ENCODE peak calls at places on chromosomes 13 and 19, in seven cellular contexts. A is HFFc6, B is heart right ventricle, K is left ventricle myocardium inferior, I is fibroblast of the aortic adventitia, O is RWPE1, R is fibroblast of mammary gland. P is an unnamed sample.

GRCh38 chr13:109226631-109227030 is 559.8 kb downstream of the IRS2 start:
- DNase-seq in A (no peak), B (no peak), K (no peak), I (peak), O (no peak), R (peak), P (no peak)

GRCh38 chr19:2994588-2995131 is 17.3 kb downstream of the TLE6 start:
- DNase-seq in A (no peak), B (no peak), K (no peak), I (no peak), O (no peak), R (no peak), P (no peak)

GRCh38 chr19:33376931-33377557 is 3.5 kb downstream of the CEBPG start:
- DNase-seq in A (no peak), B (no peak), K (no peak), I (no peak), O (peak), R (no peak), P (no peak)

GRCh38 chr13:98977568-98978270 is at the start of gene DOCK9:
- DNase-seq in A (peak), B (peak), K (peak), I (peak), O (peak), R (peak), P (no peak)

GRCh38 chr13:113860579-113861432 is 3.1 kb downstream of the GAS6 start:
- DNase-seq in A (no peak), B (peak), K (no peak), I (peak), O (no peak), R (no peak), P (peak)

GRCh38 chr13:77048592-77048991 is 21.6 kb upstream of the FBXL3 start:
- DNase-seq in A (no peak), B (no peak), K (no peak), I (peak), O (no peak), R (no peak), P (no peak)

GRCh38 chr13:36819811-36820140 is 754 bp downstream of the RFXAP start:
- DNase-seq in A (no peak), B (peak), K (no peak), I (peak), O (peak), R (peak), P (no peak)

GRCh38 chr19:32878988-32879387 is 9.4 kb upstream of the SLC7A9 start:
- DNase-seq in A (no peak), B (no peak), K (no peak), I (no peak), O (no peak), R (no peak), P (peak)

GRCh38 chr19:43470288-43470687 is 4.9 kb upstream of the LYPD3 start:
- DNase-seq in A (peak), B (no peak), K (no peak), I (peak), O (no peak), R (peak), P (no peak)

GRCh38 chr19:3474015-3474414 is 6.3 kb downstream of the SMIM24 start:
- DNase-seq in A (no peak), B (no peak), K (no peak), I (no peak), O (no peak), R (no peak), P (no peak)

GRCh38 chr13:45243072-45243471 is 42.2 kb upstream of the KCTD4 start:
- DNase-seq in A (no peak), B (no peak), K (no peak), I (no peak), O (no peak), R (no peak), P (no peak)

GRCh38 chr19:49151339-49152217 is 3.6 kb downstream of the HRC start:
- DNase-seq in A (no peak), B (peak), K (peak), I (peak), O (peak), R (peak), P (no peak)

GRCh38 chr19:17424743-17425365 is 5.0 kb downstream of the MVB12A start:
- DNase-seq in A (no peak), B (no peak), K (no peak), I (peak), O (no peak), R (peak), P (no peak)

GRCh38 chr19:5697022-5697889 is 7.2 kb downstream of the RPL36 start:
- DNase-seq in A (no peak), B (no peak), K (no peak), I (no peak), O (no peak), R (no peak), P (no peak)

GRCh38 chr19:44112802-44113137 is 429 bp upstream of the ZNF225 start:
- DNase-seq in A (no peak), B (no peak), K (no peak), I (no peak), O (no peak), R (no peak), P (no peak)

GRCh38 chr13:27965740-27966640 is 3.1 kb downstream of the CDX2 start:
- DNase-seq in A (no peak), B (no peak), K (no peak), I (no peak), O (no peak), R (no peak), P (peak)

GRCh38 chr13:101499406-101499805 is 46.9 kb downstream of the ITGBL1 start:
- DNase-seq in A (no peak), B (no peak), K (no peak), I (peak), O (no peak), R (peak), P (no peak)

GRCh38 chr13:77729502-77730221 is 32.2 kb downstream of the SLAIN1 start:
- DNase-seq in A (no peak), B (no peak), K (no peak), I (no peak), O (no peak), R (no peak), P (no peak)

GRCh38 chr13:62234780-62235530 is 819.3 kb upstream of the PCDH20 start:
- DNase-seq in A (no peak), B (no peak), K (no peak), I (no peak), O (no peak), R (no peak), P (no peak)

GRCh38 chr19:31515931-31516330 is 166.7 kb upstream of the TSHZ3 start:
- DNase-seq in A (no peak), B (no peak), K (no peak), I (no peak), O (no peak), R (peak), P (peak)

GRCh38 chr13:22080832-22081231 is 410.0 kb downstream of the FGF9 start:
- DNase-seq in A (no peak), B (no peak), K (no peak), I (no peak), O (no peak), R (no peak), P (no peak)

GRCh38 chr13:21138561-21138960 is 37.8 kb downstream of the SKA3 start:
- DNase-seq in A (no peak), B (no peak), K (no peak), I (no peak), O (no peak), R (no peak), P (no peak)

GRCh38 chr13:24033527-24034302 is 126.8 kb upstream of the SPATA13 start:
- DNase-seq in A (peak), B (no peak), K (no peak), I (peak), O (no peak), R (peak), P (no peak)

GRCh38 chr19:29544656-29545360 is 19.0 kb downstream of the VSTM2B start:
- DNase-seq in A (no peak), B (no peak), K (no peak), I (no peak), O (no peak), R (no peak), P (no peak)

GRCh38 chr13:75870397-75870801 is 234.3 kb downstream of the LMO7 start:
- DNase-seq in A (no peak), B (no peak), K (no peak), I (peak), O (peak), R (peak), P (no peak)

GRCh38 chr19:43306097-43306496 is 36.8 kb upstream of the PSG9 start:
- DNase-seq in A (peak), B (no peak), K (no peak), I (no peak), O (no peak), R (no peak), P (no peak)

GRCh38 chr19:41351339-41352245 is 2.1 kb downstream of the TGFB1 start:
- DNase-seq in A (no peak), B (peak), K (peak), I (peak), O (peak), R (peak), P (peak)

GRCh38 chr19:58252102-58252685 is 23.5 kb downstream of the ZNF544 start:
- DNase-seq in A (no peak), B (no peak), K (no peak), I (no peak), O (no peak), R (peak), P (no peak)

GRCh38 chr13:46778879-46779278 is 18.1 kb downstream of the ESD start:
- DNase-seq in A (peak), B (no peak), K (no peak), I (peak), O (no peak), R (peak), P (no peak)

GRCh38 chr13:36509369-36509768 is 77.1 kb downstream of the CCNA1 start:
- DNase-seq in A (no peak), B (no peak), K (no peak), I (no peak), O (no peak), R (no peak), P (no peak)

GRCh38 chr19:58560007-58560887 is 1.8 kb upstream of the UBE2M start:
- DNase-seq in A (no peak), B (no peak), K (peak), I (no peak), O (no peak), R (no peak), P (no peak)

GRCh38 chr19:11152318-11153062 is 3.1 kb downstream of the SPC24 start:
- DNase-seq in A (peak), B (peak), K (peak), I (peak), O (peak), R (peak), P (no peak)

GRCh38 chr19:12331211-12331941 is 2.1 kb downstream of the ZNF563 start:
- DNase-seq in A (no peak), B (peak), K (no peak), I (no peak), O (no peak), R (no peak), P (no peak)

GRCh38 chr19:4063369-4064072 is 3.2 kb downstream of the ZBTB7A start:
- DNase-seq in A (no peak), B (no peak), K (no peak), I (no peak), O (no peak), R (no peak), P (no peak)

GRCh38 chr13:110652231-110652730 is 36.9 kb downstream of the NAXD start:
- DNase-seq in A (no peak), B (no peak), K (no peak), I (no peak), O (no peak), R (no peak), P (peak)

GRCh38 chr13:99614465-99614885 is 113.2 kb downstream of the TM9SF2 start:
- DNase-seq in A (peak), B (no peak), K (no peak), I (peak), O (peak), R (no peak), P (no peak)

GRCh38 chr13:103694033-103694432 is 627.8 kb upstream of the SLC10A2 start:
- DNase-seq in A (no peak), B (no peak), K (no peak), I (no peak), O (no peak), R (no peak), P (no peak)

GRCh38 chr19:6577410-6578125 is 13.4 kb downstream of the CD70 start:
- DNase-seq in A (no peak), B (no peak), K (no peak), I (peak), O (peak), R (peak), P (no peak)

GRCh38 chr13:91459485-91459884 is 61.1 kb downstream of the GPC5 start:
- DNase-seq in A (no peak), B (no peak), K (no peak), I (no peak), O (no peak), R (no peak), P (no peak)

GRCh38 chr13:91468301-91468700 is 69.9 kb downstream of the GPC5 start:
- DNase-seq in A (no peak), B (no peak), K (no peak), I (no peak), O (peak), R (no peak), P (no peak)

GRCh38 chr13:91470084-91470621 is 71.7 kb downstream of the GPC5 start:
- DNase-seq in A (no peak), B (no peak), K (no peak), I (no peak), O (no peak), R (no peak), P (no peak)

GRCh38 chr13:91467236-91467635 is 68.8 kb downstream of the GPC5 start:
- DNase-seq in A (no peak), B (no peak), K (no peak), I (no peak), O (no peak), R (no peak), P (no peak)

DNA sequence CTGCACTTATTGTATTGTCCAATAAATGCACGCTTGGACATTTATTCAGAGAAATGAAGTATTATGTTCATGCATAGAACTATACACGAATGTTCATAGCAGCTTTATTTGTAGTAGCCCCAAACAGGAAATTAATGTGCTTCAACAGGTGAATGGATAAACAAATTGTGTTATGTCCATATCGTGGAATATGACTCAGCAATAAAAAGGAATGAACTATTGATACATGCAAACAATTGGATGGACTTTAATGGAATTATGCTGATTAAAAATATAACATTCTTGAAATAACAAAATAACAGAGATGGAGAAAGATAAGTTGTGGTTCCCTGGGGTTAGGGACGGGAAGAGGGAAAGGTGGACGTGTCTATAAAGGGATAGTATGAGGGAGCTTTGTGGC is 65.9 kb downstream of the GPC5 start:
- DNase-seq in A (no peak), B (no peak), K (no peak), I (no peak), O (no peak), R (no peak), P (no peak)
- TF ChIP-seq CTCF in A (no peak), B (no peak), K (no peak), I (no peak), O (no peak), R (no peak), P (no peak)

GRCh38 chr19:55705972-55706371 is 30.9 kb downstream of the EPN1 start:
- DNase-seq in A (no peak), B (no peak), K (no peak), I (no peak), O (no peak), R (no peak), P (no peak)
- TF ChIP-seq CTCF in A (no peak), B (no peak), K (no peak), I (no peak), O (no peak), R (no peak), P (no peak)

GRCh38 chr13:87680298-87680697 is 9.1 kb downstream of the SLITRK5 start:
- DNase-seq in A (no peak), B (no peak), K (no peak), I (no peak), O (no peak), R (no peak), P (no peak)
- TF ChIP-seq CTCF in A (no peak), B (no peak), K (no peak), I (no peak), O (no peak), R (no peak), P (peak)

GRCh38 chr13:48591889-48592725 is 59.2 kb upstream of the RCBTB2 start:
- DNase-seq in A (no peak), B (no peak), K (no peak), I (no peak), O (no peak), R (no peak), P (no peak)

GRCh38 chr13:48593551-48593950 is 60.2 kb upstream of the CYSLTR2 start:
- DNase-seq in A (no peak), B (no peak), K (no peak), I (no peak), O (no peak), R (no peak), P (no peak)

GRCh38 chr13:48595330-48596127 is 58.2 kb upstream of the CYSLTR2 start:
- DNase-seq in A (peak), B (peak), K (peak), I (peak), O (peak), R (peak), P (no peak)

GRCh38 chr13:48596128-48596429 is 57.6 kb upstream of the CYSLTR2 start:
- DNase-seq in A (no peak), B (no peak), K (no peak), I (no peak), O (no peak), R (no peak), P (no peak)

DNA sequence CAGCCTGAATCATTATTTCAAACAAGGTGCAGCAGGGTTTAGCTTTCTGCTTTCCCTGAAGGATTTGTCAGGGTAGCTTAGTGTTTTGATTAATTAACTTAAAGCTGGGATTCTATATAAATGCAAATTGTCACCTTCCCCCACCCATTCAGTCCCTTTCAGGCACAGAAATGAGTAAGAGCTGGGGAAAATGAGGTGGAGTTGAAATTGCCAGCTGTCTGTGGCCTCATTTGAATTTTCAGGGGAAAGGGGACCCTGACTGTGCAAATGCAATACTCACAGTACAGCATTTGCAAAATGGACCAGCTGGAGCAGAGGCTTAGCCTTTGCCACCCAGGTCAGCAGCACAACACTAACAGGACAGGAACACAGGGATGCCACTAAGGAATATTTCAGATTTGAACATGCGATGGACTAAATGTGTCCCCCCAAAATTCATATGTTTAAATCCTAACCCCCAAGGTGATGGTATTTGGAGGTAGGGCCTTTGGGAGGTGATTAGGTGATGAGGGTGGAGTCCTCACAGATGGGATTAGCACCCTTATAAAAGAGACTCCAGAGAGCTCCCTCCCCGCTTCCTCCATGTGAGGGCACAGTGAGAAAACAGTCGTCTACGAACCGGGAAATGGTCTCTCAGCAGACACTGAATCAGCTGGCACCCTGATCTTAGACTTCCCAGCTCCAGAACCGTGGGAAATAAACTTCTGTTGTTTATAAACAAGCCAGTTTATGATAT is 59.5 kb upstream of the CYSLTR2 start:
- DNase-seq in A (no peak), B (no peak), K (no peak), I (no peak), O (no peak), R (no peak), P (no peak)
- TF ChIP-seq CTCF in A (no peak), B (no peak), K (no peak), I (no peak), O (no peak), R (no peak), P (no peak)

DNA sequence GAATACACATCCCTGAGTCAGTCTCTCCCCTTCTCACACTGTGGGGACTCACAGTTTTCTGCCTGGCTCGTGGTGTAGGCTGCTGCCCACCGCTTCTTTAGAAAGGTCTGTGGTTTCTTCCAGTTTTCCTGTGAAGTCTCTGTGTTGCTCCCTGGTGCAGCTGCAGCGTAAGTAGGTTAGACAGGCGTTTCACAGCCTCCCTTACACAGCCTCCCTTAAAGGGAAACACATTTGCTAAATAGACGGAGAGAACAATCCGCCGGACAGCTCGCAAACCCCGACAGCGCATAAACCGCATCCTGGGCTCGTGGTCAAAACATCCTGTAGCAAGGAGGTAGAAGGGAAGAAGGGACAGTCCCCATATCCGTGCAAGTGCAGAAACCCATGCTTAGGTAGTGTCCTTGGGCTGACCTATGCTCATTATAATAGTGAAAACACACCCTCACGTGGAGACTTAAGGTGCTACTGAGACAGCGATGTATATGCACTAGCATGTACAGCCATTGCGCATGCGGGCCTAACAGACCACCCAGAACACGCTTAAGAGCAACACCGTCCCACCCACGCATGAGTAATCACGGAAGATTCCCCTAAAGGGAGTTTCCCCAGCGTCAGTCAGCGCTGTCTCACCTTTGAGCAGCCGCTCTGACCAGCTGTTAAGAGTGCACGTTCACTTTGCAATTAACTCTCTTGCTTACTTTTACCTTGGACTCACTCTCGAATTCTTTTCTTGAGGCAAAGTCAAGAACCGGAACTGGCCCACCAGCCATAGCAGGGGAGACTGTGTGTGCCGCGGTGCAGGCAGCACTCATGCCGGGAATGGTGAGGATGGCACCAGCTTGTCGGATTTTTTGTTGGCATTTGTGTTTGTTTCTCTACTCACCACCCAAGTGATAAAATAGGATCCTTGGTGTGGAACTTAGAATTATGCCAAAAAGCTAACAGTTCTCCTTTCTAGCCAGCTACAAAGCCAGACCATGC is 16.6 kb downstream of the SIGLEC8 start:
- DNase-seq in A (no peak), B (no peak), K (no peak), I (no peak), O (peak), R (peak), P (no peak)
- TF ChIP-seq CTCF in A (no peak), B (no peak), K (no peak), I (no peak), O (no peak), R (no peak), P (no peak)